ENCODE peak calls at places on chromosomes 6 and 20, in ten cellular contexts. N is ovary; U is CD8-positive, alpha-beta T cell; C is ascending aorta; M is spleen; Q is AG04450; J is foreskin keratinocyte; X is CD8-positive, alpha-beta memory T cell; S is HCT116; Y is sigmoid colon. D is an unnamed sample.

GRCh38 chr20:40579701-40580100 is 109.3 kb downstream of the MAFB start:
- DNase-seq in U (no peak), M (no peak), Y (no peak), S (no peak), N (no peak), C (no peak), X (no peak), Q (no peak), J (no peak), D (no peak)

GRCh38 chr6:47672816-47673215 is 25.6 kb upstream of the ADGRF4 start:
- DNase-seq in U (no peak), N (no peak), Y (no peak), J (no peak), X (no peak), S (no peak), Q (no peak), C (no peak), M (no peak), D (no peak)

GRCh38 chr6:20340459-20340858 is 61.2 kb upstream of the E2F3 start:
- DNase-seq in S (no peak), N (no peak), C (no peak), J (no peak), U (no peak), M (no peak), Q (no peak), Y (no peak), X (no peak), D (no peak)

GRCh38 chr20:10671221-10671849 is 2.5 kb downstream of the JAG1 start:
- DNase-seq in Q (peak), N (peak), Y (peak), M (peak), X (no peak), U (no peak), J (no peak), S (no peak), C (peak), D (peak)

GRCh38 chr6:78526432-78526831 is 340.9 kb upstream of the IRAK1BP1 start:
- DNase-seq in S (no peak), J (no peak), X (no peak), Q (no peak), U (no peak), Y (no peak), C (no peak), M (no peak), N (no peak), D (no peak)

GRCh38 chr6:34301408-34301807 is 52.6 kb upstream of the SMIM29 start:
- DNase-seq in M (no peak), U (no peak), J (no peak), S (no peak), C (peak), Y (peak), Q (peak), X (no peak), N (no peak), D (no peak)

GRCh38 chr20:38418509-38419204 is 16.5 kb downstream of the SNHG17 start:
- DNase-seq in M (no peak), X (no peak), U (no peak), J (no peak), C (no peak), S (no peak), Q (no peak), N (no peak), Y (peak), D (no peak)

GRCh38 chr6:140360651-140361050 is 986.2 kb upstream of the CITED2 start:
- DNase-seq in M (no peak), Q (no peak), C (no peak), J (no peak), N (no peak), U (no peak), S (no peak), X (no peak), Y (no peak), D (no peak)

GRCh38 chr6:3712827-3713226 is 38.7 kb downstream of the PXDC1 start:
- DNase-seq in U (no peak), Y (no peak), Q (no peak), X (no peak), J (no peak), C (no peak), S (no peak), N (no peak), M (no peak), D (no peak)

GRCh38 chr6:22467645-22468044 is 101.7 kb upstream of the HDGFL1 start:
- DNase-seq in U (no peak), X (no peak), J (no peak), M (no peak), N (no peak), Y (no peak), Q (no peak), C (no peak), S (no peak), D (no peak)

GRCh38 chr20:58839474-58839874 is 11.2 kb downstream of the GNAS-AS1 start:
- DNase-seq in U (no peak), Q (no peak), C (no peak), N (no peak), X (no peak), S (peak), Y (no peak), J (no peak), M (peak), D (no peak)

GRCh38 chr20:50582591-50583234 is 72.5 kb downstream of the PTPN1 start:
- DNase-seq in C (no peak), N (no peak), S (no peak), Y (no peak), X (no peak), U (no peak), Q (no peak), M (peak), J (no peak), D (no peak)

GRCh38 chr6:121951077-121951476 is 448.4 kb upstream of the HSF2 start:
- DNase-seq in M (no peak), J (no peak), S (no peak), N (no peak), U (no peak), X (no peak), Y (no peak), Q (no peak), C (no peak), D (no peak)

GRCh38 chr6:154960299-154960796 is 34.8 kb upstream of the TIAM2 start:
- DNase-seq in X (no peak), Q (no peak), N (no peak), S (no peak), C (no peak), Y (no peak), J (no peak), U (no peak), M (no peak), D (no peak)

GRCh38 chr6:71038966-71039365 is 82.1 kb upstream of the B3GAT2 start:
- DNase-seq in Y (no peak), S (no peak), M (no peak), J (no peak), N (no peak), X (no peak), Q (no peak), C (no peak), U (no peak), D (no peak)

GRCh38 chr20:50758469-50758868 is 27.1 kb downstream of the PARD6B start:
- DNase-seq in M (no peak), C (no peak), Y (no peak), J (no peak), Q (no peak), U (no peak), S (no peak), N (no peak), X (no peak), D (no peak)

GRCh38 chr6:47897233-47897632 is 115.4 kb downstream of the OPN5 start:
- DNase-seq in J (no peak), N (no peak), X (no peak), U (no peak), Q (no peak), C (no peak), Y (no peak), M (no peak), S (no peak), D (no peak)

GRCh38 chr6:81384921-81385320 is 367.6 kb downstream of the TENT5A start:
- DNase-seq in U (no peak), M (no peak), S (no peak), C (no peak), N (no peak), Q (no peak), Y (no peak), X (no peak), J (no peak), D (no peak)

GRCh38 chr6:21826031-21826430 is 232.5 kb downstream of the SOX4 start:
- DNase-seq in C (no peak), Q (no peak), M (no peak), X (no peak), Y (no peak), N (no peak), U (no peak), J (no peak), S (no peak), D (no peak)

GRCh38 chr6:21732731-21733130 is 139.2 kb downstream of the SOX4 start:
- DNase-seq in U (no peak), Q (no peak), M (no peak), S (no peak), Y (no peak), N (no peak), C (no peak), X (no peak), J (no peak), D (no peak)

GRCh38 chr20:17617212-17617867 is 47.5 kb downstream of the DSTN start:
- DNase-seq in M (peak), N (peak), J (no peak), U (no peak), Q (no peak), X (peak), C (peak), Y (peak), S (peak), D (peak)

GRCh38 chr6:91317247-91317646 is 730.4 kb upstream of the MAP3K7 start:
- DNase-seq in X (no peak), S (no peak), N (no peak), Q (no peak), C (no peak), U (no peak), J (no peak), Y (no peak), M (no peak), D (no peak)

GRCh38 chr6:46781478-46782378 is 11.5 kb upstream of the MEP1A start:
- DNase-seq in N (peak), M (no peak), Q (peak), J (no peak), U (no peak), Y (no peak), C (peak), S (peak), X (no peak), D (no peak)

GRCh38 chr6:38524436-38525145 is 115.1 kb downstream of the BTBD9 start:
- DNase-seq in M (no peak), C (no peak), U (no peak), J (no peak), X (no peak), S (no peak), N (no peak), Q (no peak), Y (no peak), D (no peak)

GRCh38 chr20:22834651-22835256 is 200.4 kb upstream of the SSTR4 start:
- DNase-seq in X (no peak), Y (no peak), J (no peak), C (no peak), N (no peak), M (no peak), S (no peak), U (no peak), Q (no peak), D (no peak)

GRCh38 chr20:11001767-11002540 is 328.2 kb upstream of the JAG1 start:
- DNase-seq in X (no peak), J (peak), Q (no peak), U (no peak), S (peak), M (no peak), N (no peak), C (no peak), Y (no peak), D (no peak)

GRCh38 chr20:59783020-59784010 is 150.1 kb downstream of the SYCP2 start:
- DNase-seq in Y (no peak), J (no peak), S (peak), C (no peak), M (no peak), Q (no peak), N (peak), X (no peak), U (no peak), D (peak)

GRCh38 chr20:23255106-23255505 is 95.5 kb upstream of the NXT1 start:
- DNase-seq in M (no peak), S (no peak), X (no peak), C (no peak), U (no peak), J (no peak), N (no peak), Q (no peak), Y (no peak), D (no peak)

GRCh38 chr20:37283530-37284195 is 5.8 kb upstream of the MANBAL start:
- DNase-seq in U (no peak), Q (no peak), S (no peak), M (no peak), Y (no peak), X (no peak), C (no peak), N (no peak), J (no peak), D (no peak)

GRCh38 chr6:85643530-85644373 is 1.1 kb upstream of the SYNCRIP start:
- DNase-seq in Y (peak), J (peak), X (peak), N (peak), C (peak), M (peak), Q (peak), S (peak), U (peak), D (peak)

GRCh38 chr20:20225325-20225724 is 142.6 kb upstream of the INSM1 start:
- DNase-seq in J (no peak), M (no peak), X (no peak), Y (no peak), C (no peak), S (no peak), N (no peak), U (no peak), Q (no peak), D (no peak)

GRCh38 chr20:310645-311044 is 13.3 kb downstream of the ZCCHC3 start:
- DNase-seq in M (no peak), Q (no peak), C (no peak), J (no peak), S (no peak), N (no peak), Y (no peak), U (no peak), X (no peak), D (no peak)

GRCh38 chr20:309306-309840 is 12.0 kb downstream of the ZCCHC3 start:
- DNase-seq in U (no peak), Q (no peak), N (no peak), S (no peak), M (no peak), Y (no peak), C (no peak), X (no peak), J (no peak), D (no peak)

GRCh38 chr20:309841-310644 is 12.7 kb downstream of the ZCCHC3 start:
- DNase-seq in C (peak), U (no peak), Q (peak), Y (peak), N (peak), J (no peak), X (peak), S (no peak), M (peak), D (peak)

GRCh38 chr20:305745-306144 is 8.4 kb downstream of the ZCCHC3 start:
- DNase-seq in N (no peak), S (no peak), Q (no peak), C (no peak), J (no peak), M (no peak), X (no peak), U (no peak), Y (no peak), D (no peak)

GRCh38 chr20:308427-309038 is 11.2 kb downstream of the ZCCHC3 start:
- DNase-seq in X (no peak), Q (no peak), J (peak), Y (no peak), M (no peak), C (no peak), S (no peak), N (no peak), U (no peak), D (no peak)
- H3K27ac ChIP-seq in X (no peak), Q (no peak), J (peak), Y (peak), M (peak), C (peak), S (no peak), N (no peak), U (no peak), D (peak)

GRCh38 chr6:281469-282103 is 10.7 kb upstream of the DUSP22 start:
- DNase-seq in X (no peak), S (no peak), Q (no peak), U (no peak), Y (no peak), J (no peak), N (no peak), M (no peak), C (no peak), D (no peak)
- H3K27ac ChIP-seq in X (no peak), S (no peak), Q (no peak), U (no peak), Y (no peak), J (no peak), N (no peak), M (no peak), C (no peak), D (no peak)

DNA sequence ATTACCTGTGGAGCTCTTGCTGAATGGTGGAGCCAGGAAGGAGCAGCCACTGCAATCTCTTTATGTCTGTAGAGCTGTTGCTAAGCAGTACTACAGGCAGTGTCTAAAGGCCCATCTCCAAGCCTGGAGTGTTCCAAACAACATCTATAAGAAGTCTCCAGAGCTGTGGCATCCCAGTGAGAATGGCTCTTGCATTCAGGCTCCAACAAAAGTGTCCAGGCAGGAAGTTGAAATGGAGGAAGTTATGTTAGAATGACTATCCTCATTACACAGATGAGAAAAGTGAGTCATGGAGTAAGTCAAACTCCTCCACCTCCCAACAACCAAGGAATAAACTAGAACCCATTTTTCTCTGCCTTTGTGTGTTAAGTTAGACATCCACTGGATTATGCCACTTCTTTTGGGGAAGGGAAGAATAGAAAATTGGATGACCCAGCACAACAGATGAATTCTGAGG is 288.5 kb upstream of the STXBP5 start:
- DNase-seq in N (no peak), J (peak), C (no peak), Y (no peak), X (no peak), M (no peak), U (no peak), Q (no peak), S (no peak), D (no peak)
- H3K27ac ChIP-seq in N (no peak), J (peak), C (no peak), Y (peak), X (no peak), M (no peak), U (no peak), Q (peak), S (peak), D (no peak)

GRCh38 chr6:152094992-152095592 is 287.6 kb downstream of the ESR1 start:
- DNase-seq in U (no peak), C (peak), Q (peak), M (no peak), X (no peak), N (peak), Y (peak), J (peak), S (peak), D (no peak)
- H3K27ac ChIP-seq in U (no peak), C (peak), Q (peak), M (peak), X (no peak), N (no peak), Y (peak), J (peak), S (peak), D (no peak)

DNA sequence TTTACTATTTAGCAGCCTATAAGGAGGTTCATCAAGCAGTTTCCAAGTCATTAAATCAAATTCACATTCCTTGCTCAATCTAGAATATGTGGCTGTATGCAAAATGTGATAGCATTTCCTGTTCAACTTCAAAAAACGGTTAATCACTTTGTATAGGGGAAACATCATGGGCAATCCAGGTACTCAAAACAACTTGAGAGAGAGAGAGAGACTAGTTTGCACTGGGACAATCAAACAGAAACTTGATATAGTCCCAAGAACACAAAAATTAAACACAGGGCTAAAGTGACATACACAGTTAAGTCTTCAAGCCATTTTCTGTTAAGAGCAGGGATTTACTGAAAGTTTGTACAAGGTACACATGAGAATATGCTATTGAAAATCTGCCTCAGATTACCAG is 7.4 kb downstream of the CPNE1 start:
- DNase-seq in Y (no peak), U (no peak), Q (no peak), C (no peak), X (no peak), N (no peak), J (no peak), M (no peak), S (no peak), D (no peak)
- H3K27ac ChIP-seq in Y (no peak), U (no peak), Q (no peak), C (no peak), X (no peak), N (no peak), J (no peak), M (no peak), S (no peak), D (no peak)

D was measured in substantia nigra.